ENCODE peak calls at places on chromosomes 13 and 19, in ten cellular contexts. One of them, this sample, is unnamed.

GRCh38 chr19:46546194-46546896 is 50.7 kb upstream of the PNMA8B start:
- DNase-seq in HL-60: peak; percentile 44
- DNase-seq in tibial artery: no peak
- DNase-seq in left ventricle myocardium inferior: no peak
- DNase-seq in AG04450: no peak
- DNase-seq in PC-9: peak; percentile 85
- DNase-seq in suprapubic skin: no peak
- DNase-seq in hepatocyte: peak; percentile 86
- DNase-seq in CD4-positive, alpha-beta memory T cell: no peak
- DNase-seq in fibroblast of lung: peak; percentile 15
- DNase-seq in this sample: no peak

GRCh38 chr13:48302920-48303330 is 626 bp upstream of the RB1 start:
- DNase-seq in left ventricle myocardium inferior: no peak
- DNase-seq in PC-9: no peak
- DNase-seq in hepatocyte: no peak
- DNase-seq in HL-60: no peak
- DNase-seq in tibial artery: no peak
- DNase-seq in AG04450: no peak
- DNase-seq in suprapubic skin: no peak
- DNase-seq in CD4-positive, alpha-beta memory T cell: no peak
- DNase-seq in fibroblast of lung: no peak
- DNase-seq in this sample: no peak

GRCh38 chr19:41457241-41457640 is 14.3 kb downstream of the ERICH4 start:
- DNase-seq in left ventricle myocardium inferior: no peak
- DNase-seq in hepatocyte: no peak
- DNase-seq in suprapubic skin: no peak
- DNase-seq in PC-9: no peak
- DNase-seq in CD4-positive, alpha-beta memory T cell: peak; percentile 36
- DNase-seq in HL-60: no peak
- DNase-seq in fibroblast of lung: no peak
- DNase-seq in AG04450: no peak
- DNase-seq in tibial artery: no peak
- DNase-seq in this sample: no peak

GRCh38 chr19:44782729-44783128 is 5.0 kb downstream of the CBLC start:
- DNase-seq in left ventricle myocardium inferior: no peak
- DNase-seq in suprapubic skin: no peak
- DNase-seq in hepatocyte: no peak
- DNase-seq in HL-60: no peak
- DNase-seq in CD4-positive, alpha-beta memory T cell: no peak
- DNase-seq in PC-9: no peak
- DNase-seq in fibroblast of lung: no peak
- DNase-seq in tibial artery: no peak
- DNase-seq in AG04450: no peak
- DNase-seq in this sample: no peak

GRCh38 chr19:34428549-34429285 is 536 bp downstream of the UBA2 start:
- DNase-seq in tibial artery: peak; percentile 89
- DNase-seq in PC-9: no peak
- DNase-seq in left ventricle myocardium inferior: peak; percentile 23
- DNase-seq in AG04450: no peak
- DNase-seq in CD4-positive, alpha-beta memory T cell: peak; percentile 23
- DNase-seq in fibroblast of lung: peak; percentile 29
- DNase-seq in HL-60: peak; percentile 63
- DNase-seq in hepatocyte: peak; percentile 58
- DNase-seq in suprapubic skin: no peak
- DNase-seq in this sample: peak; percentile 46

GRCh38 chr13:68190826-68191225 is 960.7 kb upstream of the PCDH9 start:
- DNase-seq in hepatocyte: peak; percentile 52
- DNase-seq in left ventricle myocardium inferior: no peak
- DNase-seq in PC-9: peak; percentile 68
- DNase-seq in tibial artery: no peak
- DNase-seq in fibroblast of lung: peak; percentile 57
- DNase-seq in AG04450: no peak
- DNase-seq in suprapubic skin: no peak
- DNase-seq in CD4-positive, alpha-beta memory T cell: no peak
- DNase-seq in HL-60: no peak
- DNase-seq in this sample: no peak

GRCh38 chr19:42176990-42177685 is 40.3 kb downstream of the DEDD2 start:
- DNase-seq in hepatocyte: peak; percentile 91
- DNase-seq in HL-60: peak; percentile 70
- DNase-seq in PC-9: peak; percentile 58
- DNase-seq in AG04450: peak; percentile 32
- DNase-seq in CD4-positive, alpha-beta memory T cell: peak; percentile 75
- DNase-seq in suprapubic skin: no peak
- DNase-seq in fibroblast of lung: peak; percentile 69
- DNase-seq in left ventricle myocardium inferior: peak; percentile 66
- DNase-seq in tibial artery: peak; percentile 75
- DNase-seq in this sample: peak; percentile 89

GRCh38 chr13:90918551-90918950 is 428.9 kb upstream of the MIR17HG start:
- DNase-seq in hepatocyte: peak; percentile 28
- DNase-seq in AG04450: no peak
- DNase-seq in tibial artery: no peak
- DNase-seq in PC-9: no peak
- DNase-seq in fibroblast of lung: peak; percentile 71
- DNase-seq in HL-60: no peak
- DNase-seq in left ventricle myocardium inferior: no peak
- DNase-seq in suprapubic skin: no peak
- DNase-seq in CD4-positive, alpha-beta memory T cell: no peak
- DNase-seq in this sample: no peak

GRCh38 chr19:21767065-21767800 is at the start of gene ZNF100:
- DNase-seq in CD4-positive, alpha-beta memory T cell: peak; percentile 82
- DNase-seq in HL-60: peak; percentile 96
- DNase-seq in left ventricle myocardium inferior: peak; percentile 93
- DNase-seq in suprapubic skin: peak; percentile 96
- DNase-seq in PC-9: peak; percentile 84
- DNase-seq in tibial artery: peak; percentile 95
- DNase-seq in AG04450: peak; percentile 82
- DNase-seq in fibroblast of lung: peak; percentile 92
- DNase-seq in hepatocyte: peak; percentile 95
- DNase-seq in this sample: peak; percentile 93

GRCh38 chr13:26585136-26585535 is 27.7 kb downstream of the WASF3 start:
- DNase-seq in tibial artery: no peak
- DNase-seq in hepatocyte: no peak
- DNase-seq in CD4-positive, alpha-beta memory T cell: no peak
- DNase-seq in suprapubic skin: no peak
- DNase-seq in PC-9: no peak
- DNase-seq in left ventricle myocardium inferior: no peak
- DNase-seq in AG04450: no peak
- DNase-seq in HL-60: no peak
- DNase-seq in fibroblast of lung: peak; percentile 20
- DNase-seq in this sample: no peak

GRCh38 chr19:3818479-3818878 is 32.3 kb upstream of the MATK start:
- DNase-seq in AG04450: no peak
- DNase-seq in hepatocyte: no peak
- DNase-seq in HL-60: peak; percentile 2
- DNase-seq in suprapubic skin: no peak
- DNase-seq in fibroblast of lung: no peak
- DNase-seq in PC-9: no peak
- DNase-seq in left ventricle myocardium inferior: no peak
- DNase-seq in tibial artery: no peak
- DNase-seq in CD4-positive, alpha-beta memory T cell: no peak
- DNase-seq in this sample: peak; percentile 17

GRCh38 chr13:83377486-83377885 is 504.8 kb downstream of the SLITRK1 start:
- DNase-seq in CD4-positive, alpha-beta memory T cell: no peak
- DNase-seq in suprapubic skin: no peak
- DNase-seq in AG04450: peak; percentile 11
- DNase-seq in HL-60: no peak
- DNase-seq in PC-9: no peak
- DNase-seq in hepatocyte: no peak
- DNase-seq in fibroblast of lung: peak; percentile 80
- DNase-seq in left ventricle myocardium inferior: no peak
- DNase-seq in tibial artery: no peak
- DNase-seq in this sample: peak; percentile 16

GRCh38 chr13:48492123-48493075 is 40.5 kb downstream of the RCBTB2 start:
- DNase-seq in hepatocyte: peak; percentile 27
- DNase-seq in fibroblast of lung: peak; percentile 52
- DNase-seq in CD4-positive, alpha-beta memory T cell: peak; percentile 80
- DNase-seq in suprapubic skin: peak; percentile 89
- DNase-seq in PC-9: no peak
- DNase-seq in left ventricle myocardium inferior: peak; percentile 82
- DNase-seq in AG04450: no peak
- DNase-seq in tibial artery: peak; percentile 84
- DNase-seq in HL-60: peak; percentile 93
- DNase-seq in this sample: peak; percentile 11

GRCh38 chr19:29651622-29652394 is 13.5 kb upstream of the PLEKHF1 start:
- DNase-seq in suprapubic skin: no peak
- DNase-seq in hepatocyte: no peak
- DNase-seq in fibroblast of lung: no peak
- DNase-seq in HL-60: no peak
- DNase-seq in AG04450: no peak
- DNase-seq in CD4-positive, alpha-beta memory T cell: no peak
- DNase-seq in left ventricle myocardium inferior: no peak
- DNase-seq in PC-9: no peak
- DNase-seq in tibial artery: no peak
- DNase-seq in this sample: no peak

GRCh38 chr19:13748169-13748884 is 16.0 kb upstream of the MRI1 start:
- DNase-seq in CD4-positive, alpha-beta memory T cell: no peak
- DNase-seq in tibial artery: no peak
- DNase-seq in hepatocyte: peak; percentile 52
- DNase-seq in suprapubic skin: no peak
- DNase-seq in HL-60: peak; percentile 21
- DNase-seq in fibroblast of lung: peak; percentile 56
- DNase-seq in AG04450: no peak
- DNase-seq in PC-9: peak; percentile 36
- DNase-seq in left ventricle myocardium inferior: no peak
- DNase-seq in this sample: peak; percentile 53

GRCh38 chr19:45140533-45140932 is 20.2 kb downstream of the NKPD1 start:
- DNase-seq in tibial artery: no peak
- DNase-seq in fibroblast of lung: no peak
- DNase-seq in PC-9: no peak
- DNase-seq in HL-60: no peak
- DNase-seq in left ventricle myocardium inferior: no peak
- DNase-seq in AG04450: no peak
- DNase-seq in suprapubic skin: no peak
- DNase-seq in hepatocyte: no peak
- DNase-seq in CD4-positive, alpha-beta memory T cell: no peak
- DNase-seq in this sample: no peak

GRCh38 chr19:6204866-6205723 is 69.6 kb downstream of the ACSBG2 start:
- DNase-seq in tibial artery: peak; percentile 60
- DNase-seq in PC-9: no peak
- DNase-seq in CD4-positive, alpha-beta memory T cell: no peak
- DNase-seq in fibroblast of lung: no peak
- DNase-seq in HL-60: no peak
- DNase-seq in hepatocyte: no peak
- DNase-seq in AG04450: no peak
- DNase-seq in left ventricle myocardium inferior: no peak
- DNase-seq in suprapubic skin: no peak
- DNase-seq in this sample: no peak

GRCh38 chr13:104318121-104318520 is 1251.9 kb upstream of the SLC10A2 start:
- DNase-seq in PC-9: no peak
- DNase-seq in hepatocyte: peak; percentile 46
- DNase-seq in AG04450: no peak
- DNase-seq in HL-60: no peak
- DNase-seq in CD4-positive, alpha-beta memory T cell: no peak
- DNase-seq in tibial artery: no peak
- DNase-seq in left ventricle myocardium inferior: no peak
- DNase-seq in suprapubic skin: no peak
- DNase-seq in fibroblast of lung: peak; percentile 69
- DNase-seq in this sample: peak; percentile 9

GRCh38 chr13:104315606-104316005 is 1249.4 kb upstream of the SLC10A2 start:
- DNase-seq in HL-60: no peak
- DNase-seq in fibroblast of lung: peak; percentile 85
- DNase-seq in hepatocyte: peak; percentile 34
- DNase-seq in CD4-positive, alpha-beta memory T cell: no peak
- DNase-seq in PC-9: peak; percentile 85
- DNase-seq in AG04450: peak; percentile 85
- DNase-seq in left ventricle myocardium inferior: no peak
- DNase-seq in suprapubic skin: no peak
- DNase-seq in tibial artery: no peak
- DNase-seq in this sample: peak; percentile 90

GRCh38 chr13:104310861-104311260 is 1244.6 kb upstream of the SLC10A2 start:
- DNase-seq in fibroblast of lung: no peak
- DNase-seq in hepatocyte: no peak
- DNase-seq in suprapubic skin: no peak
- DNase-seq in PC-9: no peak
- DNase-seq in left ventricle myocardium inferior: no peak
- DNase-seq in CD4-positive, alpha-beta memory T cell: no peak
- DNase-seq in tibial artery: no peak
- DNase-seq in AG04450: no peak
- DNase-seq in HL-60: no peak
- DNase-seq in this sample: no peak

GRCh38 chr13:104314321-104314720 is 1248.1 kb upstream of the SLC10A2 start:
- DNase-seq in fibroblast of lung: no peak
- DNase-seq in left ventricle myocardium inferior: no peak
- DNase-seq in hepatocyte: no peak
- DNase-seq in tibial artery: no peak
- DNase-seq in CD4-positive, alpha-beta memory T cell: no peak
- DNase-seq in AG04450: no peak
- DNase-seq in PC-9: no peak
- DNase-seq in HL-60: no peak
- DNase-seq in suprapubic skin: no peak
- DNase-seq in this sample: no peak

GRCh38 chr13:104314926-104315535 is 1248.8 kb upstream of the SLC10A2 start:
- DNase-seq in fibroblast of lung: no peak
- DNase-seq in CD4-positive, alpha-beta memory T cell: no peak
- DNase-seq in left ventricle myocardium inferior: no peak
- DNase-seq in AG04450: no peak
- DNase-seq in suprapubic skin: no peak
- DNase-seq in HL-60: no peak
- DNase-seq in hepatocyte: no peak
- DNase-seq in tibial artery: no peak
- DNase-seq in PC-9: no peak
- DNase-seq in this sample: no peak
- H3K27ac ChIP-seq in fibroblast of lung: no peak overlapping the region
- H3K27ac ChIP-seq in CD4-positive, alpha-beta memory T cell: no peak overlapping the region
- H3K27ac ChIP-seq in left ventricle myocardium inferior: no peak overlapping the region
- H3K27ac ChIP-seq in AG04450: no peak overlapping the region
- H3K27ac ChIP-seq in suprapubic skin: no peak overlapping the region
- H3K27ac ChIP-seq in HL-60: no peak overlapping the region
- H3K27ac ChIP-seq in hepatocyte: peak overlapping the region; percentile 16
- H3K27ac ChIP-seq in tibial artery: no peak overlapping the region
- H3K27ac ChIP-seq in PC-9: peak overlapping the region; percentile 46
- H3K27ac ChIP-seq in this sample: no peak overlapping the region

GRCh38 chr19:55366790-55367189 is 3.5 kb downstream of the IL11 start:
- DNase-seq in tibial artery: no peak
- DNase-seq in PC-9: no peak
- DNase-seq in AG04450: no peak
- DNase-seq in CD4-positive, alpha-beta memory T cell: no peak
- DNase-seq in hepatocyte: no peak
- DNase-seq in suprapubic skin: no peak
- DNase-seq in HL-60: no peak
- DNase-seq in fibroblast of lung: no peak
- DNase-seq in left ventricle myocardium inferior: no peak
- DNase-seq in this sample: no peak
- H3K4me3 ChIP-seq in tibial artery: no peak overlapping the region
- H3K4me3 ChIP-seq in PC-9: no peak overlapping the region
- H3K4me3 ChIP-seq in AG04450: no peak overlapping the region
- H3K4me3 ChIP-seq in CD4-positive, alpha-beta memory T cell: no peak overlapping the region
- H3K4me3 ChIP-seq in hepatocyte: no peak overlapping the region
- H3K4me3 ChIP-seq in suprapubic skin: no peak overlapping the region
- H3K4me3 ChIP-seq in HL-60: no peak overlapping the region
- H3K4me3 ChIP-seq in fibroblast of lung: no peak overlapping the region
- H3K4me3 ChIP-seq in left ventricle myocardium inferior: no peak overlapping the region
- H3K4me3 ChIP-seq in this sample: no peak overlapping the region

GRCh38 chr13:31764556-31764955 is 25.2 kb downstream of the RXFP2 start:
- DNase-seq in HL-60: no peak
- DNase-seq in CD4-positive, alpha-beta memory T cell: no peak
- DNase-seq in left ventricle myocardium inferior: no peak
- DNase-seq in hepatocyte: no peak
- DNase-seq in fibroblast of lung: no peak
- DNase-seq in suprapubic skin: no peak
- DNase-seq in tibial artery: no peak
- DNase-seq in PC-9: no peak
- DNase-seq in AG04450: no peak
- DNase-seq in this sample: no peak
- H3K27ac ChIP-seq in HL-60: no peak overlapping the region
- H3K27ac ChIP-seq in CD4-positive, alpha-beta memory T cell: no peak overlapping the region
- H3K27ac ChIP-seq in left ventricle myocardium inferior: no peak overlapping the region
- H3K27ac ChIP-seq in hepatocyte: no peak overlapping the region
- H3K27ac ChIP-seq in fibroblast of lung: peak overlapping the region; percentile 63
- H3K27ac ChIP-seq in suprapubic skin: no peak overlapping the region
- H3K27ac ChIP-seq in tibial artery: peak overlapping the region; percentile 77
- H3K27ac ChIP-seq in PC-9: no peak overlapping the region
- H3K27ac ChIP-seq in AG04450: no peak overlapping the region
- H3K27ac ChIP-seq in this sample: no peak overlapping the region

GRCh38 chr13:30870049-30870884 is 35.8 kb upstream of the MEDAG start:
- DNase-seq in tibial artery: peak; percentile 99
- DNase-seq in HL-60: no peak
- DNase-seq in AG04450: peak; percentile 99
- DNase-seq in hepatocyte: peak; percentile 82
- DNase-seq in left ventricle myocardium inferior: peak; percentile 64
- DNase-seq in PC-9: peak; percentile 78
- DNase-seq in fibroblast of lung: peak; percentile 99
- DNase-seq in CD4-positive, alpha-beta memory T cell: no peak
- DNase-seq in suprapubic skin: peak; percentile 92
- DNase-seq in this sample: no peak
- H3K4me3 ChIP-seq in tibial artery: no peak overlapping the region
- H3K4me3 ChIP-seq in HL-60: no peak overlapping the region
- H3K4me3 ChIP-seq in AG04450: peak overlapping the region; percentile 41
- H3K4me3 ChIP-seq in hepatocyte: no peak overlapping the region
- H3K4me3 ChIP-seq in left ventricle myocardium inferior: no peak overlapping the region
- H3K4me3 ChIP-seq in PC-9: peak overlapping the region; percentile 40
- H3K4me3 ChIP-seq in fibroblast of lung: no peak overlapping the region
- H3K4me3 ChIP-seq in CD4-positive, alpha-beta memory T cell: no peak overlapping the region
- H3K4me3 ChIP-seq in suprapubic skin: no peak overlapping the region
- H3K4me3 ChIP-seq in this sample: no peak overlapping the region